ENCODE peak calls at places on chromosomes 2 and 18, in eight cellular contexts. One of them, this sample, is unnamed.

GRCh38 chr2:69594341-69594740 is 49.2 kb downstream of the AAK1 start:
- DNase-seq in AG04450: no peak
- DNase-seq in stomach: no peak
- DNase-seq in hepatocyte: no peak
- DNase-seq in sigmoid colon: no peak
- DNase-seq in bronchial epithelial cell: no peak
- DNase-seq in heart left ventricle: no peak
- DNase-seq in endothelial cell of umbilical vein: no peak
- DNase-seq in this sample: no peak

GRCh38 chr2:238313289-238313990 is 6.9 kb upstream of the TRAF3IP1 start:
- DNase-seq in heart left ventricle: no peak
- DNase-seq in endothelial cell of umbilical vein: no peak
- DNase-seq in AG04450: no peak
- DNase-seq in hepatocyte: no peak
- DNase-seq in sigmoid colon: peak; percentile 37
- DNase-seq in bronchial epithelial cell: no peak
- DNase-seq in stomach: no peak
- DNase-seq in this sample: no peak

GRCh38 chr2:157468931-157469708 is 25.2 kb upstream of the CYTIP start:
- DNase-seq in endothelial cell of umbilical vein: peak; percentile 39
- DNase-seq in hepatocyte: no peak
- DNase-seq in bronchial epithelial cell: peak; percentile 89
- DNase-seq in sigmoid colon: no peak
- DNase-seq in AG04450: no peak
- DNase-seq in stomach: no peak
- DNase-seq in heart left ventricle: no peak
- DNase-seq in this sample: no peak

GRCh38 chr2:32847734-32848133 is 99.0 kb upstream of the LTBP1 start:
- DNase-seq in hepatocyte: no peak
- DNase-seq in endothelial cell of umbilical vein: no peak
- DNase-seq in heart left ventricle: no peak
- DNase-seq in stomach: no peak
- DNase-seq in AG04450: no peak
- DNase-seq in sigmoid colon: no peak
- DNase-seq in bronchial epithelial cell: no peak
- DNase-seq in this sample: no peak

GRCh38 chr2:219947575-219947974 is 320.1 kb downstream of the SLC4A3 start:
- DNase-seq in stomach: no peak
- DNase-seq in hepatocyte: no peak
- DNase-seq in sigmoid colon: no peak
- DNase-seq in AG04450: no peak
- DNase-seq in bronchial epithelial cell: no peak
- DNase-seq in endothelial cell of umbilical vein: no peak
- DNase-seq in heart left ventricle: no peak
- DNase-seq in this sample: no peak

GRCh38 chr2:41033127-41033526 is 581.2 kb upstream of the SLC8A1 start:
- DNase-seq in sigmoid colon: no peak
- DNase-seq in endothelial cell of umbilical vein: no peak
- DNase-seq in bronchial epithelial cell: no peak
- DNase-seq in hepatocyte: no peak
- DNase-seq in AG04450: no peak
- DNase-seq in stomach: no peak
- DNase-seq in heart left ventricle: no peak
- DNase-seq in this sample: no peak

GRCh38 chr18:25298853-25299274 is 53.1 kb downstream of the ZNF521 start:
- DNase-seq in heart left ventricle: peak; percentile 47
- DNase-seq in hepatocyte: peak; percentile 17
- DNase-seq in endothelial cell of umbilical vein: peak; percentile 98
- DNase-seq in sigmoid colon: no peak
- DNase-seq in bronchial epithelial cell: peak; percentile 73
- DNase-seq in stomach: no peak
- DNase-seq in AG04450: peak; percentile 88
- DNase-seq in this sample: no peak

GRCh38 chr2:223815186-223815883 is 22.0 kb downstream of the AP1S3 start:
- DNase-seq in stomach: no peak
- DNase-seq in bronchial epithelial cell: peak; percentile 99
- DNase-seq in hepatocyte: peak; percentile 28
- DNase-seq in endothelial cell of umbilical vein: peak; percentile 97
- DNase-seq in AG04450: peak; percentile 41
- DNase-seq in heart left ventricle: no peak
- DNase-seq in sigmoid colon: no peak
- DNase-seq in this sample: peak; percentile 26

GRCh38 chr18:76490701-76491171 is 4.3 kb downstream of the ZNF516 start:
- DNase-seq in stomach: peak; percentile 76
- DNase-seq in sigmoid colon: peak; percentile 81
- DNase-seq in hepatocyte: peak; percentile 77
- DNase-seq in endothelial cell of umbilical vein: peak; percentile 24
- DNase-seq in heart left ventricle: peak; percentile 51
- DNase-seq in bronchial epithelial cell: peak; percentile 41
- DNase-seq in AG04450: no peak
- DNase-seq in this sample: peak; percentile 44

GRCh38 chr2:147709655-147710054 is 135.2 kb upstream of the ACVR2A start:
- DNase-seq in bronchial epithelial cell: no peak
- DNase-seq in endothelial cell of umbilical vein: no peak
- DNase-seq in sigmoid colon: no peak
- DNase-seq in stomach: no peak
- DNase-seq in hepatocyte: no peak
- DNase-seq in AG04450: no peak
- DNase-seq in heart left ventricle: no peak
- DNase-seq in this sample: no peak

GRCh38 chr2:147711031-147711430 is 133.8 kb upstream of the ACVR2A start:
- DNase-seq in hepatocyte: no peak
- DNase-seq in AG04450: no peak
- DNase-seq in endothelial cell of umbilical vein: no peak
- DNase-seq in sigmoid colon: no peak
- DNase-seq in heart left ventricle: no peak
- DNase-seq in bronchial epithelial cell: no peak
- DNase-seq in stomach: no peak
- DNase-seq in this sample: no peak

GRCh38 chr2:147714582-147714981 is 130.2 kb upstream of the ACVR2A start:
- DNase-seq in AG04450: no peak
- DNase-seq in hepatocyte: no peak
- DNase-seq in heart left ventricle: no peak
- DNase-seq in stomach: no peak
- DNase-seq in bronchial epithelial cell: no peak
- DNase-seq in endothelial cell of umbilical vein: no peak
- DNase-seq in sigmoid colon: no peak
- DNase-seq in this sample: no peak

GRCh38 chr2:147713349-147713748 is 131.5 kb upstream of the ACVR2A start:
- DNase-seq in heart left ventricle: no peak
- DNase-seq in endothelial cell of umbilical vein: no peak
- DNase-seq in hepatocyte: no peak
- DNase-seq in bronchial epithelial cell: no peak
- DNase-seq in stomach: no peak
- DNase-seq in sigmoid colon: no peak
- DNase-seq in AG04450: no peak
- DNase-seq in this sample: no peak

GRCh38 chr2:147712051-147712450 is 132.8 kb upstream of the ACVR2A start:
- DNase-seq in sigmoid colon: no peak
- DNase-seq in endothelial cell of umbilical vein: no peak
- DNase-seq in AG04450: no peak
- DNase-seq in heart left ventricle: no peak
- DNase-seq in bronchial epithelial cell: no peak
- DNase-seq in hepatocyte: no peak
- DNase-seq in stomach: no peak
- DNase-seq in this sample: no peak
- TF ChIP-seq CTCF in sigmoid colon: no peak
- TF ChIP-seq CTCF in endothelial cell of umbilical vein: no peak
- TF ChIP-seq CTCF in AG04450: no peak
- TF ChIP-seq CTCF in heart left ventricle: no peak
- TF ChIP-seq CTCF in bronchial epithelial cell: no peak
- TF ChIP-seq CTCF in hepatocyte: no peak
- TF ChIP-seq CTCF in stomach: no peak
- TF ChIP-seq CTCF in this sample: no peak

GRCh38 chr2:211049321-211050018 is 493.1 kb downstream of the CPS1 start:
- DNase-seq in hepatocyte: no peak
- DNase-seq in endothelial cell of umbilical vein: no peak
- DNase-seq in sigmoid colon: no peak
- DNase-seq in stomach: no peak
- DNase-seq in bronchial epithelial cell: no peak
- DNase-seq in AG04450: no peak
- DNase-seq in heart left ventricle: no peak
- DNase-seq in this sample: no peak

DNA sequence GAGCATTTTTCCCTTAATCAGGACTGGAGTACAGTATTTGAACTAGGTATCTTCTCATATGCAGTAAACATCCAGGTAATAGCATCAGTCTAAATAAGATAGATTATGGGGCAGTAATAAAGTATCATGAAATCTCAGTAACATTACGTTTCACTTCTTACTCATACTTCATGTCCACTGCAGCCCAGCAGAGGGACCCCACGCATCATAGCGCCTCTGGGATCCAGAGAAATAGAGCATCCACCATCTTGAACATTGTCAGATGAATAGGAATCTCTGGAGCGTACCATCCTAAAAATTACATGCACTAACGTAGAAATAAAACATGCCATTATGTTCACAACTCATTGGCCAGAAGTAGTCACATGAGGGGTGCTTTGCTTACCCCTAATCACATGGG is 499.0 kb downstream of the CPS1 start:
- DNase-seq in AG04450: no peak
- DNase-seq in heart left ventricle: no peak
- DNase-seq in stomach: no peak
- DNase-seq in bronchial epithelial cell: no peak
- DNase-seq in hepatocyte: no peak
- DNase-seq in endothelial cell of umbilical vein: no peak
- DNase-seq in sigmoid colon: no peak
- DNase-seq in this sample: no peak
- TF ChIP-seq CTCF in AG04450: no peak
- TF ChIP-seq CTCF in heart left ventricle: no peak
- TF ChIP-seq CTCF in stomach: no peak
- TF ChIP-seq CTCF in bronchial epithelial cell: no peak
- TF ChIP-seq CTCF in hepatocyte: peak; percentile 35
- TF ChIP-seq CTCF in endothelial cell of umbilical vein: peak; percentile 5
- TF ChIP-seq CTCF in sigmoid colon: no peak
- TF ChIP-seq CTCF in this sample: peak; percentile 42

GRCh38 chr2:240892925-240893324 is 3.0 kb downstream of the MAB21L4 start:
- DNase-seq in heart left ventricle: no peak
- DNase-seq in hepatocyte: no peak
- DNase-seq in stomach: no peak
- DNase-seq in sigmoid colon: no peak
- DNase-seq in bronchial epithelial cell: no peak
- DNase-seq in endothelial cell of umbilical vein: no peak
- DNase-seq in AG04450: no peak
- DNase-seq in this sample: no peak

GRCh38 chr2:240894006-240894405 is 1.9 kb downstream of the MAB21L4 start:
- DNase-seq in AG04450: no peak
- DNase-seq in heart left ventricle: no peak
- DNase-seq in sigmoid colon: no peak
- DNase-seq in bronchial epithelial cell: no peak
- DNase-seq in endothelial cell of umbilical vein: no peak
- DNase-seq in stomach: no peak
- DNase-seq in hepatocyte: no peak
- DNase-seq in this sample: no peak

GRCh38 chr2:240892361-240892760 is 3.6 kb downstream of the MAB21L4 start:
- DNase-seq in hepatocyte: no peak
- DNase-seq in bronchial epithelial cell: no peak
- DNase-seq in endothelial cell of umbilical vein: no peak
- DNase-seq in AG04450: no peak
- DNase-seq in stomach: no peak
- DNase-seq in heart left ventricle: peak; percentile 19
- DNase-seq in sigmoid colon: no peak
- DNase-seq in this sample: no peak

GRCh38 chr2:240894836-240895558 is 959 bp downstream of the MAB21L4 start:
- DNase-seq in endothelial cell of umbilical vein: no peak
- DNase-seq in AG04450: no peak
- DNase-seq in sigmoid colon: no peak
- DNase-seq in bronchial epithelial cell: no peak
- DNase-seq in heart left ventricle: no peak
- DNase-seq in hepatocyte: no peak
- DNase-seq in stomach: no peak
- DNase-seq in this sample: no peak

GRCh38 chr2:240893363-240893828 is 2.6 kb downstream of the MAB21L4 start:
- DNase-seq in sigmoid colon: no peak
- DNase-seq in stomach: no peak
- DNase-seq in hepatocyte: peak; percentile 91
- DNase-seq in endothelial cell of umbilical vein: no peak
- DNase-seq in AG04450: no peak
- DNase-seq in bronchial epithelial cell: peak; percentile 75
- DNase-seq in heart left ventricle: peak; percentile 10
- DNase-seq in this sample: no peak
- TF ChIP-seq CTCF in sigmoid colon: no peak
- TF ChIP-seq CTCF in stomach: no peak
- TF ChIP-seq CTCF in hepatocyte: peak; percentile 25
- TF ChIP-seq CTCF in endothelial cell of umbilical vein: no peak
- TF ChIP-seq CTCF in AG04450: no peak
- TF ChIP-seq CTCF in bronchial epithelial cell: peak; percentile 39
- TF ChIP-seq CTCF in heart left ventricle: no peak
- TF ChIP-seq CTCF in this sample: no peak

DNA sequence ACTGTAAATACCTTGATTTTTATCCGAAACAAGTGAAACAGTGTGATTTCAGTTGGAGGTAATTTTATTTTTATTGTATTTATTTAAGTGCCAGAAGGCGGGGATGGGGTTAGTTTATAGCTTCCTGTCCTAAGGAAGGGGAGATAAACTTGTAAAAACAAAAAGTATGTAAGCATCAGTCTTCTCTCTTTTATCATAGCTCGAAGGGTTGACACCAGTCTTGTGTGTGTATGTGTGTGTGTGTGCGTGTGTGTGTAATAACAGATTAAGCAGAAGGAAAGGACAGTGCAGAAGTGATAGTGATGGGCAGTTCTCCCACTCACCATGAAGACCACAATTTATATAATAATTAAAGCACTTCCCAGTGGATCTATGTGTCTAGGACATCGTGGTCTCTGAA is 793.3 kb downstream of the PLCL1 start:
- DNase-seq in stomach: no peak
- DNase-seq in hepatocyte: no peak
- DNase-seq in AG04450: no peak
- DNase-seq in endothelial cell of umbilical vein: no peak
- DNase-seq in sigmoid colon: no peak
- DNase-seq in bronchial epithelial cell: no peak
- DNase-seq in heart left ventricle: no peak
- DNase-seq in this sample: no peak
- TF ChIP-seq CTCF in stomach: no peak
- TF ChIP-seq CTCF in hepatocyte: no peak
- TF ChIP-seq CTCF in AG04450: no peak
- TF ChIP-seq CTCF in endothelial cell of umbilical vein: no peak
- TF ChIP-seq CTCF in sigmoid colon: no peak
- TF ChIP-seq CTCF in bronchial epithelial cell: no peak
- TF ChIP-seq CTCF in heart left ventricle: no peak
- TF ChIP-seq CTCF in this sample: no peak

GRCh38 chr18:63848159-63848558 is 39.3 kb upstream of the SERPINB2 start:
- DNase-seq in sigmoid colon: no peak
- DNase-seq in hepatocyte: peak; percentile 65
- DNase-seq in AG04450: peak; percentile 37
- DNase-seq in endothelial cell of umbilical vein: peak; percentile 62
- DNase-seq in heart left ventricle: no peak
- DNase-seq in stomach: no peak
- DNase-seq in bronchial epithelial cell: peak; percentile 78
- DNase-seq in this sample: peak; percentile 22
- TF ChIP-seq CTCF in sigmoid colon: no peak
- TF ChIP-seq CTCF in hepatocyte: peak; percentile 77
- TF ChIP-seq CTCF in AG04450: peak; percentile 74
- TF ChIP-seq CTCF in endothelial cell of umbilical vein: peak; percentile 56
- TF ChIP-seq CTCF in heart left ventricle: no peak
- TF ChIP-seq CTCF in stomach: peak; percentile 25
- TF ChIP-seq CTCF in bronchial epithelial cell: peak; percentile 63
- TF ChIP-seq CTCF in this sample: peak; percentile 85

GRCh38 chr2:233967163-233967562 is 50.0 kb downstream of the TRPM8 start:
- DNase-seq in hepatocyte: no peak
- DNase-seq in endothelial cell of umbilical vein: no peak
- DNase-seq in heart left ventricle: no peak
- DNase-seq in AG04450: no peak
- DNase-seq in sigmoid colon: no peak
- DNase-seq in bronchial epithelial cell: no peak
- DNase-seq in stomach: no peak
- DNase-seq in this sample: no peak
- TF ChIP-seq CTCF in hepatocyte: no peak
- TF ChIP-seq CTCF in endothelial cell of umbilical vein: no peak
- TF ChIP-seq CTCF in heart left ventricle: no peak
- TF ChIP-seq CTCF in AG04450: no peak
- TF ChIP-seq CTCF in sigmoid colon: no peak
- TF ChIP-seq CTCF in bronchial epithelial cell: no peak
- TF ChIP-seq CTCF in stomach: no peak
- TF ChIP-seq CTCF in this sample: no peak

GRCh38 chr18:36212301-36212977 is 25.1 kb downstream of the MOCOS start:
- DNase-seq in heart left ventricle: no peak
- DNase-seq in stomach: no peak
- DNase-seq in hepatocyte: no peak
- DNase-seq in bronchial epithelial cell: no peak
- DNase-seq in endothelial cell of umbilical vein: no peak
- DNase-seq in AG04450: no peak
- DNase-seq in sigmoid colon: no peak
- DNase-seq in this sample: no peak
- TF ChIP-seq CTCF in heart left ventricle: no peak
- TF ChIP-seq CTCF in stomach: no peak
- TF ChIP-seq CTCF in hepatocyte: no peak
- TF ChIP-seq CTCF in bronchial epithelial cell: no peak
- TF ChIP-seq CTCF in endothelial cell of umbilical vein: no peak
- TF ChIP-seq CTCF in AG04450: peak; percentile 32
- TF ChIP-seq CTCF in sigmoid colon: no peak
- TF ChIP-seq CTCF in this sample: no peak

This sample was measured in SK-N-SH.